ENCODE peak calls at places on chromosomes 6 and 20, in ten cellular contexts. G is adrenal gland, O is astrocyte of the cerebellum, C is cardiac muscle cell, D is thyroid gland, Z is lower lobe of right lung, V is astrocyte of the spinal cord, R is bronchial epithelial cell, H is right lobe of liver, E is NB4. Y is an unnamed sample.
A peak's percentile ranks its signal among the peaks of the same experiment; 100 is the strongest.

GRCh38 chr6:10320291-10320690 is 94.6 kb downstream of the TFAP2A start:
- DNase-seq in O (no peak), D (no peak), V (no peak), Z (no peak), C (no peak), G (no peak), E (no peak), R (no peak), H (no peak), Y (no peak)

GRCh38 chr6:128358111-128358780 is 162.2 kb downstream of the PTPRK start:
- DNase-seq in E (no peak), H (no peak), C (no peak), V (peak; percentile 42), R (no peak), D (no peak), O (peak; percentile 26), G (no peak), Z (no peak), Y (no peak)

GRCh38 chr6:2970753-2971419 is 481 bp downstream of the SERPINB6 start:
- DNase-seq in V (peak; percentile 39), D (peak; percentile 83), G (peak; percentile 78), E (no peak), H (peak; percentile 81), C (peak; percentile 60), O (no peak), R (no peak), Z (peak; percentile 91), Y (no peak)

GRCh38 chr6:11324453-11325023 is 92.1 kb upstream of the NEDD9 start:
- DNase-seq in Z (no peak), E (peak; percentile 79), H (no peak), D (no peak), O (no peak), R (no peak), G (no peak), V (no peak), C (no peak), Y (no peak)

GRCh38 chr6:7156666-7157278 is 49.0 kb downstream of the RREB1 start:
- DNase-seq in G (no peak), V (peak; percentile 62), R (peak; percentile 44), E (peak; percentile 55), D (peak; percentile 83), O (no peak), C (no peak), Z (peak; percentile 68), H (no peak), Y (no peak)

GRCh38 chr20:4017051-4017702 is 1.8 kb upstream of the RNF24 start:
- DNase-seq in G (no peak), E (peak; percentile 75), Z (no peak), V (no peak), O (no peak), D (no peak), C (no peak), R (no peak), H (no peak), Y (no peak)

GRCh38 chr6:130602151-130602770 is 224.9 kb upstream of the SMLR1 start:
- DNase-seq in E (peak; percentile 6), H (no peak), D (no peak), Z (no peak), O (peak; percentile 74), V (peak; percentile 94), C (no peak), R (peak; percentile 97), G (no peak), Y (no peak)

GRCh38 chr6:130134594-130134993 is 88.2 kb downstream of the SAMD3 start:
- DNase-seq in G (no peak), Z (no peak), R (no peak), O (no peak), E (no peak), D (no peak), C (no peak), V (no peak), H (no peak), Y (no peak)

GRCh38 chr6:143375022-143375585 is 75.4 kb downstream of the ADAT2 start:
- DNase-seq in D (no peak), R (no peak), C (no peak), G (no peak), Z (no peak), E (no peak), V (no peak), H (no peak), O (no peak), Y (no peak)

GRCh38 chr20:37518606-37519507 is 2.2 kb upstream of the NNAT start:
- DNase-seq in C (no peak), H (peak; percentile 78), O (no peak), R (no peak), E (no peak), D (peak; percentile 20), G (peak; percentile 52), Z (peak; percentile 60), V (peak; percentile 64), Y (no peak)

GRCh38 chr6:158452191-158452590 is 107.7 kb upstream of the TMEM181 start:
- DNase-seq in E (no peak), C (no peak), D (no peak), H (no peak), G (no peak), O (no peak), V (no peak), R (peak; percentile 86), Z (no peak), Y (no peak)

GRCh38 chr6:166516256-166516655 is 70.2 kb downstream of the RAMACL start:
- DNase-seq in V (no peak), D (no peak), Z (no peak), E (peak; percentile 42), R (no peak), O (no peak), H (no peak), C (no peak), G (no peak), Y (no peak)

GRCh38 chr6:166515072-166515810 is 71.2 kb downstream of the RAMACL start:
- DNase-seq in Z (no peak), G (no peak), E (peak; percentile 88), D (no peak), O (peak; percentile 27), R (peak; percentile 85), V (peak; percentile 84), C (no peak), H (no peak), Y (no peak)

GRCh38 chr6:166512567-166512966 is 73.9 kb downstream of the RAMACL start:
- DNase-seq in C (no peak), O (no peak), Z (no peak), E (peak; percentile 23), D (no peak), V (no peak), G (no peak), R (no peak), H (no peak), Y (no peak)

GRCh38 chr6:166511316-166511715 is 75.2 kb downstream of the RAMACL start:
- DNase-seq in G (no peak), E (no peak), D (no peak), H (no peak), R (no peak), O (no peak), C (no peak), V (no peak), Z (no peak), Y (no peak)

GRCh38 chr6:166514196-166514595 is 72.3 kb downstream of the RAMACL start:
- DNase-seq in Z (no peak), E (no peak), V (no peak), O (no peak), H (no peak), C (no peak), R (no peak), D (peak; percentile 45), G (no peak), Y (no peak)
- TF ChIP-seq CTCF in Z (peak; percentile 36), E (no peak), V (peak; percentile 16), O (no peak), H (no peak), C (peak; percentile 11), R (no peak), D (no peak), G (no peak), Y (no peak)

GRCh38 chr6:39309942-39310531 is 4.2 kb downstream of the KCNK17 start:
- DNase-seq in V (peak; percentile 50), R (peak; percentile 52), Z (peak; percentile 74), O (peak; percentile 31), D (peak; percentile 79), E (peak; percentile 79), C (peak; percentile 81), H (peak; percentile 84), G (peak; percentile 79), Y (peak; percentile 82)
- TF ChIP-seq CTCF in V (peak; percentile 92), R (peak; percentile 95), Z (peak; percentile 90), O (peak; percentile 84), D (peak; percentile 79), E (peak; percentile 92), C (peak; percentile 93), H (peak; percentile 91), G (peak; percentile 83), Y (peak; percentile 88)

GRCh38 chr20:33337119-33337518 is 54.1 kb downstream of the BPIFB1 start:
- DNase-seq in O (no peak), D (no peak), V (no peak), R (no peak), H (no peak), Z (no peak), E (peak; percentile 21), C (no peak), G (no peak), Y (no peak)
- TF ChIP-seq CTCF in O (no peak), D (no peak), V (no peak), R (no peak), H (no peak), Z (no peak), E (no peak), C (no peak), G (no peak), Y (peak; percentile 23)

DNA sequence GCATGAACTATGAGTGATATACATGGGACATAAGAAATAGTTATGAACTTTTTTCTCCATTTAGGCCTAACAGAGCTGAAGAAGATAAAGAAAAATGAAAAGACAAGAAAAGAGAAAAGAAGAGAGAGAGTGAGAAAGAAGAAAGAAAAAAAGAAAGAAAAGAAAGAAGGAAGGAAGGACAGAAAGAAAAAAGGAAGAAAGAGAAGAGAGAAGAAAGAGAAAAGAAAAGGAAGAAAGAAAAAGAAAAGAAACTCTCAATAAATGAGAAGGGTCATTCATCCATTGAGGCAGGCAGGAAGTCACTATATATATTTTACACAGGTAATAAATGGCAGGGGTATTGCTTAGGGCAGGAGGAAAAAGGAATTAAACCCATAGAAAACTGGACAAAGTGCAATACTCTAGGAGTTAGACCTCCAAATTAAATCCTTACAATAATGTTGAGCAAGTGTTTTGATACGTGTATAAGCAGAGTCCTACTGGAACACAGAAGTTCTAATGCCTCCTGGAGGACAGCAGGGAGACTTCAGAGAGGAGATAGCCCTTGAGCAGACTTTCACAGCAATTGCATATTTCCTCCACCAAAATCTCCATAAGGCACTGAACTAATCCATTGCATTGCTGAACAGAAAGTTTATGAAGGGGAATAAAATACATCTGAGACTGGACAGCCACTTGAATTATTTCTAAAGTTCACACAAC is 86.4 kb upstream of the TENT5A start:
- DNase-seq in V (no peak), G (no peak), D (no peak), C (no peak), Z (no peak), E (peak; percentile 26), O (no peak), R (no peak), H (no peak), Y (no peak)
- TF ChIP-seq CTCF in V (no peak), G (no peak), D (no peak), C (no peak), Z (no peak), E (no peak), O (no peak), R (no peak), H (no peak), Y (no peak)

Y was measured in D721Med.